ENCODE peak calls at places on chromosomes 7 and 10, in five cellular contexts. T, I, Q, B and M are unnamed samples.

GRCh38 chr7:140350056-140350455 is 48.3 kb downstream of the SLC37A3 start:
- DNase-seq in T (no peak), I (no peak), Q (no peak), B (no peak), M (no peak)

GRCh38 chr7:39304683-39305405 is 261.4 kb upstream of the YAE1 start:
- DNase-seq in T (no peak), I (no peak), Q (no peak), B (no peak), M (no peak)

GRCh38 chr7:130102588-130102987 is 32.3 kb downstream of the KLHDC10 start:
- DNase-seq in T (no peak), I (no peak), Q (no peak), B (no peak), M (no peak)

GRCh38 chr10:63707254-63707910 is 186.2 kb downstream of the REEP3 start:
- DNase-seq in T (peak), I (no peak), Q (no peak), B (no peak), M (no peak)

GRCh38 chr7:158865977-158866376 is 9.6 kb downstream of the DYNC2I1 start:
- DNase-seq in T (no peak), I (no peak), Q (no peak), B (no peak), M (no peak)

GRCh38 chr7:11261470-11261869 is 287.8 kb downstream of the PHF14 start:
- DNase-seq in T (no peak), I (no peak), Q (no peak), B (no peak), M (no peak)

GRCh38 chr7:28647076-28647421 is 234.7 kb downstream of the CREB5 start:
- DNase-seq in T (no peak), I (no peak), Q (no peak), B (no peak), M (no peak)

GRCh38 chr7:45591101-45591906 is 17.1 kb downstream of the ADCY1 start:
- DNase-seq in T (no peak), I (no peak), Q (no peak), B (no peak), M (peak)

GRCh38 chr10:78348416-78349164 is 314.9 kb downstream of the RPS24 start:
- DNase-seq in T (no peak), I (peak), Q (no peak), B (no peak), M (peak)

GRCh38 chr7:101880536-101881443 is 63.4 kb downstream of the CUX1 start:
- DNase-seq in T (no peak), I (no peak), Q (no peak), B (no peak), M (no peak)

GRCh38 chr7:6286486-6286885 is 14.1 kb upstream of the CYTH3 start:
- DNase-seq in T (no peak), I (no peak), Q (no peak), B (no peak), M (no peak)

GRCh38 chr7:99618726-99619125 is 2.0 kb downstream of the ZSCAN25 start:
- DNase-seq in T (no peak), I (no peak), Q (no peak), B (no peak), M (no peak)

GRCh38 chr7:116953372-116953726 is at the start of gene ST7:
- DNase-seq in T (peak), I (no peak), Q (peak), B (peak), M (no peak)

GRCh38 chr10:90930070-90930837 is 9.4 kb upstream of the ANKRD1 start:
- DNase-seq in T (no peak), I (no peak), Q (no peak), B (no peak), M (no peak)

GRCh38 chr10:27783660-27784059 is 38.0 kb upstream of the MKX start:
- DNase-seq in T (peak), I (no peak), Q (peak), B (peak), M (no peak)

GRCh38 chr10:105041956-105042355 is 400.9 kb downstream of the SORCS3 start:
- DNase-seq in T (no peak), I (no peak), Q (no peak), B (no peak), M (no peak)

GRCh38 chr10:106111241-106111640 is 1053.3 kb downstream of the SORCS1 start:
- DNase-seq in T (no peak), I (no peak), Q (no peak), B (no peak), M (no peak)

GRCh38 chr10:97718659-97719142 is 5.2 kb downstream of the MARVELD1 start:
- DNase-seq in T (no peak), I (no peak), Q (no peak), B (no peak), M (peak)

GRCh38 chr7:19964198-19964597 is 190.8 kb upstream of the TMEM196 start:
- DNase-seq in T (no peak), I (no peak), Q (no peak), B (no peak), M (no peak)

GRCh38 chr7:22872087-22872807 is 49.6 kb upstream of the TOMM7 start:
- DNase-seq in T (peak), I (no peak), Q (no peak), B (no peak), M (no peak)

GRCh38 chr10:3010327-3010726 is 57.0 kb upstream of the PFKP start:
- DNase-seq in T (no peak), I (no peak), Q (no peak), B (no peak), M (no peak)

GRCh38 chr10:70331486-70332268 is 47.9 kb upstream of the NPFFR1 start:
- DNase-seq in T (peak), I (no peak), Q (no peak), B (no peak), M (no peak)

GRCh38 chr7:156600496-156600895 is 40.1 kb upstream of the RNF32 start:
- DNase-seq in T (no peak), I (peak), Q (no peak), B (no peak), M (no peak)

GRCh38 chr10:70462349-70462984 is 16.1 kb upstream of the PALD1 start:
- DNase-seq in T (no peak), I (no peak), Q (no peak), B (no peak), M (peak)

GRCh38 chr10:93657757-93658156 is 44.6 kb downstream of the FRA10AC1 start:
- DNase-seq in T (no peak), I (no peak), Q (no peak), B (no peak), M (no peak)

GRCh38 chr7:136134503-136134902 is 157.3 kb upstream of the MTPN start:
- DNase-seq in T (no peak), I (no peak), Q (no peak), B (no peak), M (no peak)